ENCODE peak calls at places on chromosome 16, in six cellular contexts. X is CD4-positive, alpha-beta T cell; O is left ventricle myocardium inferior; P is tibial nerve; A is OCI-LY7; E is CD4-positive, CD25-positive, alpha-beta regulatory T cell. D is an unnamed sample.

GRCh38 chr16:69476920-69477418 is 52.5 kb downstream of the CYB5B start:
- DNase-seq in X (no peak), O (no peak), P (no peak), A (no peak), E (no peak), D (no peak)

GRCh38 chr16:61274211-61274610 is 762.0 kb downstream of the CDH8 start:
- DNase-seq in X (no peak), O (no peak), P (no peak), A (no peak), E (no peak), D (no peak)

GRCh38 chr16:23147666-23148065 is 1.6 kb downstream of the USP31 start:
- DNase-seq in X (no peak), O (no peak), P (no peak), A (no peak), E (no peak), D (no peak)

GRCh38 chr16:87836844-87837581 is 32.3 kb downstream of the SLC7A5 start:
- DNase-seq in X (no peak), O (peak), P (no peak), A (no peak), E (no peak), D (no peak)

GRCh38 chr16:1536601-1537000 is 3.1 kb downstream of the TMEM204 start:
- DNase-seq in X (no peak), O (no peak), P (no peak), A (no peak), E (no peak), D (no peak)

GRCh38 chr16:68399456-68399855 is 48.9 kb downstream of the SMPD3 start:
- DNase-seq in X (no peak), O (no peak), P (no peak), A (no peak), E (no peak), D (no peak)

GRCh38 chr16:51302042-51302441 is 151.0 kb upstream of the SALL1 start:
- DNase-seq in X (no peak), O (no peak), P (no peak), A (no peak), E (no peak), D (no peak)

GRCh38 chr16:22977294-22977697 is 163.3 kb downstream of the HS3ST2 start:
- DNase-seq in X (no peak), O (no peak), P (no peak), A (peak), E (no peak), D (no peak)

GRCh38 chr16:46763147-46763546 is 15.0 kb upstream of the MYLK3 start:
- DNase-seq in X (no peak), O (peak), P (no peak), A (no peak), E (no peak), D (no peak)

GRCh38 chr16:1424028-1424427 is 3.5 kb upstream of the UQCC4 start:
- DNase-seq in X (no peak), O (no peak), P (no peak), A (no peak), E (no peak), D (no peak)

GRCh38 chr16:23119570-23119969 is 29.7 kb downstream of the USP31 start:
- DNase-seq in X (no peak), O (no peak), P (no peak), A (no peak), E (no peak), D (no peak)

GRCh38 chr16:87319997-87320491 is 2.9 kb upstream of the C16orf95 start:
- DNase-seq in X (no peak), O (no peak), P (no peak), A (no peak), E (no peak), D (no peak)

GRCh38 chr16:818132-818531 is 17.6 kb upstream of the GNG13 start:
- DNase-seq in X (no peak), O (no peak), P (no peak), A (no peak), E (no peak), D (no peak)

GRCh38 chr16:47779201-47780016 is 318.3 kb downstream of the PHKB start:
- DNase-seq in X (no peak), O (no peak), P (no peak), A (no peak), E (peak), D (no peak)

GRCh38 chr16:346587-346986 is 5.9 kb downstream of the AXIN1 start:
- DNase-seq in X (no peak), O (no peak), P (no peak), A (no peak), E (no peak), D (peak)

GRCh38 chr16:53502331-53503269 is at the start of gene AKTIP:
- DNase-seq in X (no peak), O (peak), P (no peak), A (peak), E (peak), D (peak)

GRCh38 chr16:11700264-11701029 is 32.2 kb downstream of the SNN start:
- DNase-seq in X (no peak), O (no peak), P (no peak), A (no peak), E (no peak), D (no peak)

GRCh38 chr16:81842564-81843242 is 63.6 kb downstream of the PLCG2 start:
- DNase-seq in X (no peak), O (no peak), P (no peak), A (no peak), E (no peak), D (no peak)

GRCh38 chr16:50593410-50594139 is 45.4 kb downstream of the NKD1 start:
- DNase-seq in X (no peak), O (no peak), P (no peak), A (no peak), E (no peak), D (no peak)

GRCh38 chr16:23365602-23366240 is 63.6 kb downstream of the SCNN1B start:
- DNase-seq in X (no peak), O (no peak), P (no peak), A (peak), E (no peak), D (no peak)

GRCh38 chr16:17227278-17227677 is 243.5 kb downstream of the XYLT1 start:
- DNase-seq in X (no peak), O (no peak), P (no peak), A (no peak), E (no peak), D (no peak)

GRCh38 chr16:76612497-76612896 is 335.3 kb downstream of the CNTNAP4 start:
- DNase-seq in X (no peak), O (no peak), P (no peak), A (no peak), E (no peak), D (no peak)

GRCh38 chr16:47507701-47508100 is 46.6 kb downstream of the PHKB start:
- DNase-seq in X (no peak), O (no peak), P (no peak), A (no peak), E (no peak), D (no peak)

GRCh38 chr16:23214796-23215195 is 32.3 kb downstream of the SCNN1G start:
- DNase-seq in X (no peak), O (no peak), P (no peak), A (peak), E (no peak), D (no peak)

GRCh38 chr16:5850632-5851175 is 753.1 kb upstream of the EEF2KMT start:
- DNase-seq in X (no peak), O (no peak), P (no peak), A (no peak), E (no peak), D (no peak)

GRCh38 chr16:19238386-19238785 is 47.1 kb upstream of the CLEC19A start:
- DNase-seq in X (no peak), O (no peak), P (no peak), A (no peak), E (no peak), D (no peak)

GRCh38 chr16:48558269-48558915 is 51.6 kb downstream of the N4BP1 start:
- DNase-seq in X (no peak), O (no peak), P (no peak), A (no peak), E (peak), D (no peak)

GRCh38 chr16:17416461-17417221 is 54.1 kb downstream of the XYLT1 start:
- DNase-seq in X (peak), O (peak), P (peak), A (peak), E (peak), D (peak)

GRCh38 chr16:82405696-82406095 is 221.1 kb upstream of the CDH13 start:
- DNase-seq in X (no peak), O (no peak), P (no peak), A (no peak), E (no peak), D (no peak)

GRCh38 chr16:82924075-82924854 is 297.5 kb downstream of the CDH13 start:
- DNase-seq in X (no peak), O (no peak), P (no peak), A (no peak), E (no peak), D (no peak)

GRCh38 chr16:19071811-19072777 is 4.7 kb downstream of the COQ7 start:
- DNase-seq in X (peak), O (peak), P (peak), A (peak), E (peak), D (peak)

GRCh38 chr16:70455910-70456309 is 1.5 kb downstream of the FCSK start:
- DNase-seq in X (no peak), O (no peak), P (no peak), A (peak), E (no peak), D (no peak)

GRCh38 chr16:13957197-13958078 is 37.5 kb downstream of the ERCC4 start:
- DNase-seq in X (no peak), O (peak), P (peak), A (no peak), E (peak), D (peak)

GRCh38 chr16:71894229-71894920 is 956 bp upstream of the IST1 start:
- DNase-seq in X (peak), O (peak), P (peak), A (peak), E (peak), D (peak)

GRCh38 chr16:70601576-70602575 is 44.5 kb upstream of the IL34 start:
- DNase-seq in X (no peak), O (no peak), P (no peak), A (no peak), E (no peak), D (no peak)

GRCh38 chr16:14409563-14409962 is 220.5 kb downstream of the PARN start:
- DNase-seq in X (no peak), O (no peak), P (peak), A (no peak), E (no peak), D (peak)

GRCh38 chr16:31138621-31139578 is 3.4 kb upstream of the PRSS8 start:
- DNase-seq in X (no peak), O (peak), P (no peak), A (no peak), E (no peak), D (peak)

GRCh38 chr16:75494696-75495601 is at the start of gene CHST6:
- DNase-seq in X (no peak), O (peak), P (no peak), A (no peak), E (no peak), D (peak)

GRCh38 chr16:88857728-88858339 is 907 bp downstream of the TRAPPC2L start:
- DNase-seq in X (peak), O (peak), P (peak), A (peak), E (peak), D (peak)

GRCh38 chr16:88855736-88856121 is 1.0 kb downstream of the GALNS start:
- DNase-seq in X (no peak), O (no peak), P (no peak), A (no peak), E (no peak), D (no peak)

GRCh38 chr16:88855176-88855575 is 1.6 kb downstream of the GALNS start:
- DNase-seq in X (no peak), O (no peak), P (no peak), A (no peak), E (no peak), D (no peak)

GRCh38 chr16:88856828-88857727 is at the start of the genes GALNS and TRAPPC2L:
- DNase-seq in X (peak), O (peak), P (peak), A (peak), E (peak), D (peak)

GRCh38 chr16:88856122-88856827 is 472 bp downstream of the GALNS start:
- DNase-seq in X (no peak), O (no peak), P (no peak), A (peak), E (peak), D (peak)
- H3K27ac ChIP-seq in X (peak), O (peak), P (peak), A (no peak), E (peak), D (no peak)

DNA sequence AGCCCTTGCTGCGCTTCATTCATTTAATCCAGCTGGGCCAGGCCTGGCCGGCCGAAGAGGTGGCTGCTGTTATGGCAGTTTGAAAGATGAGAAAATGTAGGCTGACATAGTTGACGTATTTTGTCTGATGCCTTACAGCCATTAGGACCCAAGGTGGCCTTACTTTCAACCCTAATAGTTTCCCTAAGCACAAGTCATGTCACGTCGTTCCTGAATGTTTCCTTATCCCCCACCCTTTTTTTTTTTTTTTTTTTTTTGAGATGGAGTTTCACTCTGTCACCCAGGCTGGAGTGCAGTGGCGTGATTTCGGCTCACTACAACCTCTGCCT is 307 bp upstream of the GOT2 start:
- DNase-seq in X (no peak), O (no peak), P (no peak), A (no peak), E (no peak), D (no peak)
- H3K27ac ChIP-seq in X (no peak), O (peak), P (peak), A (peak), E (peak), D (peak)

DNA sequence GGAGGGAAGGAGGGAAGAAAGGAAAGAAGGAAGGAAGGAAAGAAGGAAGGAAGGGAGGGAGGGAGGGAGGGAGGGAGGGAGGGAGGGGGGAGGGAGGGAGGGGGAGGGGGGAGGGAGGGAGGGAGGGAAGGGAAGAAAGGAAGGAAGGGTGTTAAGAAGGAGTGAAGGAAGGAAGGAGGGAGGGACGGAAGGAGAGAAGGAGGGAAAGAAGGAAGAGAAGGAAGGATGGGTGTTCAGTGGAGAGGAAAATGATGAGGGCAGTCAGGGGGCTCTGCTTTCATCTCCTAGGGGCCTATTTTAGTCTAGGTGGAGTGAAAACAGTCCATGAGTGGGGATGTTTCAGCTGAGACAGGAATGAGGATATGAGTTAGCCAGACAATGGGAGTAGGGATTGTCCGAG is 357.0 kb upstream of the C16orf82 start:
- DNase-seq in X (no peak), O (no peak), P (no peak), A (no peak), E (no peak), D (no peak)
- H3K27ac ChIP-seq in X (no peak), O (no peak), P (no peak), A (peak), E (no peak), D (no peak)

GRCh38 chr16:52446076-52446475 is 100.9 kb downstream of the TOX3 start:
- DNase-seq in X (no peak), O (no peak), P (no peak), A (no peak), E (no peak), D (no peak)
- H3K27ac ChIP-seq in X (no peak), O (no peak), P (no peak), A (no peak), E (no peak), D (no peak)

GRCh38 chr16:25031132-25031440 is 15.9 kb upstream of the ARHGAP17 start:
- DNase-seq in X (no peak), O (no peak), P (no peak), A (no peak), E (no peak), D (no peak)
- H3K27ac ChIP-seq in X (no peak), O (peak), P (no peak), A (peak), E (peak), D (no peak)

GRCh38 chr16:66742409-66742808 is 9.0 kb downstream of the DYNC1LI2 start:
- DNase-seq in X (no peak), O (no peak), P (no peak), A (no peak), E (no peak), D (no peak)
- H3K27ac ChIP-seq in X (no peak), O (peak), P (peak), A (no peak), E (no peak), D (peak)

GRCh38 chr16:85237817-85238216 is 125.5 kb upstream of the CIBAR2 start:
- DNase-seq in X (no peak), O (no peak), P (no peak), A (no peak), E (no peak), D (no peak)

GRCh38 chr16:85235988-85236831 is 123.9 kb upstream of the CIBAR2 start:
- DNase-seq in X (no peak), O (peak), P (no peak), A (no peak), E (no peak), D (no peak)

GRCh38 chr16:85239239-85239638 is 127.0 kb upstream of the CIBAR2 start:
- DNase-seq in X (no peak), O (no peak), P (no peak), A (no peak), E (no peak), D (no peak)

GRCh38 chr16:85239871-85240270 is 127.6 kb upstream of the CIBAR2 start:
- DNase-seq in X (no peak), O (no peak), P (no peak), A (no peak), E (no peak), D (no peak)

DNA sequence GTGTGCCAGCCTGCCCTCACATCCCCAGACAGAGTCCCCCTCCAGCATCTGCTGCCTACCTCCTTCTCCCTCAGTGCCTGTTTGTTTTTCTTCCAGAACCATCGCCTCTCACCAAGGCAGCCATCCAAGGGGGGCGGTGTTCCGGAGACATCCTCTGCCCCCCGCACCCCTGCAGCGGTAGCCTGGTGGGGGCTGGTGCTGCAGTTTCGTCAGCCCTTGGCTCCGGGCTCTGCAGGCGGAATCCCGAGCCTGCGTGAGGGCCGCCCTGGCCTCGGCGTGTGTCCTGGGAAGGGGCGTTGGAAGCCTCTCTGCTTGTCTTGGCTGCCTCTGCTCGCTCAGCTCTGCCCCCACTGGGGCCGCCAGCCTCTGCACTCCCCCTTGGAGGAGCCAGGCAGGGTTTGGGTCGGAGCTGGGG is 126.0 kb upstream of the CIBAR2 start:
- DNase-seq in X (no peak), O (peak), P (peak), A (no peak), E (no peak), D (peak)
- H3K27ac ChIP-seq in X (no peak), O (no peak), P (peak), A (no peak), E (no peak), D (no peak)

GRCh38 chr16:77995843-77996455 is 26.4 kb upstream of the CLEC3A start:
- DNase-seq in X (no peak), O (no peak), P (no peak), A (no peak), E (no peak), D (no peak)

GRCh38 chr16:77993111-77993571 is 29.2 kb upstream of the CLEC3A start:
- DNase-seq in X (no peak), O (no peak), P (no peak), A (no peak), E (no peak), D (no peak)

GRCh38 chr16:77998350-77999023 is 23.9 kb upstream of the CLEC3A start:
- DNase-seq in X (no peak), O (no peak), P (no peak), A (no peak), E (no peak), D (no peak)

GRCh38 chr16:77991701-77992100 is 30.6 kb upstream of the CLEC3A start:
- DNase-seq in X (no peak), O (no peak), P (no peak), A (no peak), E (no peak), D (no peak)

GRCh38 chr16:77993586-77993985 is 28.8 kb upstream of the CLEC3A start:
- DNase-seq in X (no peak), O (no peak), P (no peak), A (no peak), E (no peak), D (no peak)
- H3K27ac ChIP-seq in X (no peak), O (peak), P (peak), A (no peak), E (no peak), D (peak)

GRCh38 chr16:63982156-63982555 is 1139.7 kb downstream of the CDH11 start:
- DNase-seq in X (no peak), O (no peak), P (no peak), A (no peak), E (no peak), D (no peak)
- H3K27ac ChIP-seq in X (no peak), O (no peak), P (peak), A (no peak), E (no peak), D (no peak)